ENCODE peak calls at places on chromosomes 1 and 21, in nine cellular contexts. H is adrenal gland, U is heart left ventricle, B is endodermal cell, Z is coronary artery, K is cardiac fibroblast, M is left ventricle myocardium inferior, O is pancreas, D is RWPE1. C is an unnamed sample.

GRCh38 chr1:152328801-152329391 is 3.9 kb upstream of the FLG start:
- DNase-seq in H (no peak), U (no peak), B (no peak), Z (no peak), K (no peak), M (no peak), O (no peak), D (no peak), C (no peak)

GRCh38 chr1:95013948-95014574 is 58.7 kb downstream of the ALG14 start:
- DNase-seq in H (no peak), U (no peak), B (no peak), Z (no peak), K (peak; percentile 43), M (no peak), O (peak; percentile 31), D (no peak), C (no peak)

GRCh38 chr1:234369784-234370183 is 3.5 kb upstream of the COA6 start:
- DNase-seq in H (no peak), U (no peak), B (no peak), Z (no peak), K (peak; percentile 72), M (no peak), O (no peak), D (peak; percentile 20), C (no peak)

GRCh38 chr1:174074757-174075156 is 52.6 kb upstream of the RC3H1 start:
- DNase-seq in H (no peak), U (no peak), B (no peak), Z (no peak), K (peak; percentile 60), M (no peak), O (no peak), D (peak; percentile 16), C (no peak)

GRCh38 chr1:233255145-233255544 is 40.4 kb downstream of the PCNX2 start:
- DNase-seq in H (no peak), U (no peak), B (peak; percentile 32), Z (no peak), K (no peak), M (no peak), O (no peak), D (no peak), C (no peak)

GRCh38 chr1:218656301-218657037 is 311.3 kb downstream of the TGFB2 start:
- DNase-seq in H (no peak), U (no peak), B (no peak), Z (no peak), K (peak; percentile 71), M (no peak), O (no peak), D (no peak), C (no peak)

GRCh38 chr1:200968469-200969410 is 54.8 kb downstream of the KIF21B start:
- DNase-seq in H (no peak), U (peak; percentile 7), B (no peak), Z (no peak), K (no peak), M (no peak), O (no peak), D (no peak), C (no peak)

GRCh38 chr1:188670837-188671236 is 1806.8 kb downstream of the BRINP3 start:
- DNase-seq in H (no peak), U (no peak), B (no peak), Z (no peak), K (no peak), M (no peak), O (no peak), D (peak; percentile 48), C (no peak)

GRCh38 chr1:52632732-52633290 is at the start of gene SHISAL2A:
- DNase-seq in H (peak; percentile 39), U (peak; percentile 74), B (peak; percentile 87), Z (no peak), K (no peak), M (peak; percentile 31), O (peak; percentile 32), D (peak; percentile 25), C (no peak)

GRCh38 chr1:15214507-15214906 is 32.5 kb upstream of the FHAD1 start:
- DNase-seq in H (no peak), U (peak; percentile 72), B (no peak), Z (no peak), K (peak; percentile 50), M (peak; percentile 23), O (no peak), D (no peak), C (no peak)

GRCh38 chr1:36847761-36848160 is 186.6 kb downstream of the GRIK3 start:
- DNase-seq in H (no peak), U (no peak), B (peak; percentile 84), Z (no peak), K (no peak), M (no peak), O (no peak), D (no peak), C (no peak)

GRCh38 chr1:197011614-197012013 is 34.3 kb downstream of the CFHR5 start:
- DNase-seq in H (no peak), U (no peak), B (no peak), Z (no peak), K (no peak), M (no peak), O (no peak), D (no peak), C (no peak)

GRCh38 chr21:43767980-43768867 is 7.9 kb downstream of the CSTB start:
- DNase-seq in H (peak; percentile 63), U (no peak), B (peak; percentile 71), Z (no peak), K (peak; percentile 91), M (no peak), O (no peak), D (peak; percentile 81), C (no peak)

GRCh38 chr1:241900381-241900780 is 52.4 kb downstream of the EXO1 start:
- DNase-seq in H (no peak), U (no peak), B (no peak), Z (no peak), K (no peak), M (no peak), O (no peak), D (no peak), C (no peak)

GRCh38 chr1:4778056-4778455 is 123.6 kb downstream of the AJAP1 start:
- DNase-seq in H (no peak), U (no peak), B (peak; percentile 74), Z (no peak), K (no peak), M (no peak), O (no peak), D (no peak), C (no peak)
- TF ChIP-seq CTCF in H (peak; percentile 25), U (peak; percentile 14), B (peak; percentile 75), Z (peak; percentile 16), K (no peak), M (peak; percentile 46), O (no peak), D (no peak), C (peak; percentile 18)

GRCh38 chr1:41482001-41482765 is 2.3 kb downstream of the EDN2 start:
- DNase-seq in H (peak; percentile 59), U (peak; percentile 75), B (no peak), Z (no peak), K (no peak), M (no peak), O (peak; percentile 74), D (peak; percentile 57), C (no peak)

GRCh38 chr1:41482906-41483895 is 1.3 kb downstream of the EDN2 start:
- DNase-seq in H (no peak), U (peak; percentile 71), B (peak; percentile 52), Z (no peak), K (no peak), M (peak; percentile 62), O (no peak), D (no peak), C (no peak)

GRCh38 chr1:41485605-41486004 is 1.1 kb upstream of the EDN2 start:
- DNase-seq in H (no peak), U (peak; percentile 25), B (peak; percentile 79), Z (no peak), K (peak; percentile 54), M (no peak), O (no peak), D (no peak), C (no peak)

GRCh38 chr1:41484881-41485280 is 398 bp upstream of the EDN2 start:
- DNase-seq in H (no peak), U (peak; percentile 46), B (no peak), Z (no peak), K (no peak), M (no peak), O (no peak), D (no peak), C (no peak)

GRCh38 chr1:41483960-41484844 is at the start of gene EDN2:
- DNase-seq in H (no peak), U (peak; percentile 79), B (peak; percentile 89), Z (no peak), K (no peak), M (peak; percentile 77), O (peak; percentile 89), D (peak; percentile 75), C (no peak)
- TF ChIP-seq CTCF in H (no peak), U (peak; percentile 38), B (peak; percentile 69), Z (no peak), K (peak; percentile 5), M (peak; percentile 46), O (peak; percentile 24), D (no peak), C (peak; percentile 30)

DNA sequence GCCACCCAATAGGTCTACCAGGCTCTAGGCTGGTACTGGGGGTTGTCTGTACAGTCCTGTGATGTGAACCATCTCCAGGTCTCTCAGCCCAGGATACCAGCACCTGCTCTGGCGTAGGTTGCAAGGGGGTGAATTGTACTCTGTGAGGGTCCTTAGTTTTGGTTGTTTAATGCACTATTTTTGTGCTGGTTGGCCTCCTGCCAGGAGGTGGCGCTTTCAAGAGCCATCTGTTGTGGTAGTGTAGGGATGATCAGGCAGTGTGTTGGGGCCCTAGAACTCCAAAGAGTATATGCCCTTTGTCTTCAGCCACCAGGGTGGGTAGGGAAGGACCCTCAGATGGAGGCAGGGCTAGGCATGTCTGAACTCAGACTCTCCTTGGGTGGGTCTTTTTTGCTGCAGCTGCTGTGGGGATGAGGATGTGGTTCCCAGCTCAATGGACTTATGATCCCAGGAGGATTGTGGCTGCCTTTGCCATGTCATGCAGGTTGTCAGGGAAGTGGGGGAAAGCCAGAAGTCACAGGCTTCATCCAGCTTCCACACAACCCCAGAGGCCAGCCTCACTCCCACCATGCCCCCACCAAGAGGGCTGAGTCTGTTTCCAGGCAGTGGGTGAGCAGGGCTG is 301.8 kb upstream of the CHRM3 start:
- DNase-seq in H (no peak), U (no peak), B (no peak), Z (no peak), K (no peak), M (no peak), O (no peak), D (no peak), C (no peak)
- TF ChIP-seq CTCF in H (no peak), U (no peak), B (peak; percentile 21), Z (no peak), K (no peak), M (no peak), O (no peak), D (no peak), C (no peak)

DNA sequence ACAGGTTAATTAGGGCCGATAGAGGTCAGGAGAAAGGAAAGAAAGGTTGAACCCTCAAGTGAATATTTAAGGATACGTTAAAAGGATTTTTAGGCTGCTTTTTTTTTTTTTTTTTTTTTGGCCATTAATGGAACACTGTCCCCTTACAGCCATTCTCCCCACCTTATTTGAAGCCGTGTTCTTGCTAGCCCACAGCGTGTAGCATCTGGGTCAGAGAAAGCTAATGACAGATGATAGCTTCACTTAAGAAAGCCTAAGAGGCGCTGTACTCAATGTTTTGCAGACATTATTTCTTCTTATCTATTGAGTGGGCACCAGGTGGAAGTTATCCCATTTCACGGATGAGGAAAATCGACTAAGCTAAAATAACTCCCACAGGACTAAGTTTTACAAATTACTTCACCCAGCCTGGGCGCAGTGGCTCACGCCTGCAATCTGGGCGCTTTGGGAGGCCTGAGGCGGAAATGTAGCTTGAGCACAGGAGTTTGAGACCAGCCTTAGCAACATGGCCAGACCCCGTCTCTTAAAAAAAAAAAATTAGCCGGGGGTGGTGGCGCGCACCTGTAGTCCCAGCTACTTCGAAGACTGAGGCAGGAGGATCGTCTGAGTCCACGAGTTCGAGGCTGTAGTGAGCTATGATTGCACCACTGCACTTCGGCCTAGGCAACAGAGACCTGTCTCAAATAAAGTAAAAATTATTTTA is 967 bp upstream of the PHTF1 start:
- DNase-seq in H (no peak), U (no peak), B (no peak), Z (no peak), K (peak; percentile 8), M (no peak), O (no peak), D (no peak), C (no peak)
- TF ChIP-seq CTCF in H (no peak), U (no peak), B (no peak), Z (no peak), K (no peak), M (no peak), O (no peak), D (no peak), C (no peak)

C was measured in D721Med.